ENCODE peak calls at places on chromosomes 11 and 22, in seven cellular contexts. One of them, this sample, is unnamed.

GRCh38 chr22:41308544-41308947 is 7.2 kb downstream of the ZC3H7B start:
- DNase-seq in ovary: no peak
- DNase-seq in brain microvascular endothelial cell: no peak
- DNase-seq in H1: no peak
- DNase-seq in fibroblast of villous mesenchyme: peak
- DNase-seq in psoas muscle: peak
- DNase-seq in CD8-positive, alpha-beta T cell: no peak
- DNase-seq in this sample: no peak

GRCh38 chr11:126840201-126840886 is 160.2 kb downstream of the KIRREL3 start:
- DNase-seq in ovary: no peak
- DNase-seq in brain microvascular endothelial cell: peak
- DNase-seq in H1: no peak
- DNase-seq in fibroblast of villous mesenchyme: peak
- DNase-seq in psoas muscle: no peak
- DNase-seq in CD8-positive, alpha-beta T cell: no peak
- DNase-seq in this sample: no peak

GRCh38 chr11:95892892-95893570 is 30.9 kb downstream of the MTMR2 start:
- DNase-seq in ovary: no peak
- DNase-seq in brain microvascular endothelial cell: no peak
- DNase-seq in H1: no peak
- DNase-seq in fibroblast of villous mesenchyme: no peak
- DNase-seq in psoas muscle: no peak
- DNase-seq in CD8-positive, alpha-beta T cell: no peak
- DNase-seq in this sample: no peak

GRCh38 chr22:45678961-45679912 is 7.6 kb downstream of the ATXN10 start:
- DNase-seq in ovary: no peak
- DNase-seq in brain microvascular endothelial cell: peak
- DNase-seq in H1: no peak
- DNase-seq in fibroblast of villous mesenchyme: peak
- DNase-seq in psoas muscle: no peak
- DNase-seq in CD8-positive, alpha-beta T cell: no peak
- DNase-seq in this sample: no peak

GRCh38 chr11:14242198-14242597 is 116.8 kb downstream of the RRAS2 start:
- DNase-seq in ovary: no peak
- DNase-seq in brain microvascular endothelial cell: no peak
- DNase-seq in H1: no peak
- DNase-seq in fibroblast of villous mesenchyme: no peak
- DNase-seq in psoas muscle: no peak
- DNase-seq in CD8-positive, alpha-beta T cell: no peak
- DNase-seq in this sample: no peak

GRCh38 chr22:19579880-19580279 is 55.7 kb upstream of the CLDN5 start:
- DNase-seq in ovary: no peak
- DNase-seq in brain microvascular endothelial cell: no peak
- DNase-seq in H1: no peak
- DNase-seq in fibroblast of villous mesenchyme: no peak
- DNase-seq in psoas muscle: peak
- DNase-seq in CD8-positive, alpha-beta T cell: no peak
- DNase-seq in this sample: no peak

GRCh38 chr11:10302294-10302743 is 2.6 kb upstream of the ADM start:
- DNase-seq in ovary: no peak
- DNase-seq in brain microvascular endothelial cell: no peak
- DNase-seq in H1: no peak
- DNase-seq in fibroblast of villous mesenchyme: no peak
- DNase-seq in psoas muscle: no peak
- DNase-seq in CD8-positive, alpha-beta T cell: no peak
- DNase-seq in this sample: no peak

GRCh38 chr11:120581317-120581716 is 69.8 kb downstream of the GRIK4 start:
- DNase-seq in ovary: no peak
- DNase-seq in brain microvascular endothelial cell: no peak
- DNase-seq in H1: no peak
- DNase-seq in fibroblast of villous mesenchyme: peak
- DNase-seq in psoas muscle: no peak
- DNase-seq in CD8-positive, alpha-beta T cell: no peak
- DNase-seq in this sample: no peak

GRCh38 chr22:38700271-38700788 is 413 bp downstream of the JOSD1 start:
- DNase-seq in ovary: no peak
- DNase-seq in brain microvascular endothelial cell: no peak
- DNase-seq in H1: no peak
- DNase-seq in fibroblast of villous mesenchyme: peak
- DNase-seq in psoas muscle: peak
- DNase-seq in CD8-positive, alpha-beta T cell: no peak
- DNase-seq in this sample: no peak

GRCh38 chr11:103359221-103359620 is 250.0 kb downstream of the DYNC2H1 start:
- DNase-seq in ovary: no peak
- DNase-seq in brain microvascular endothelial cell: no peak
- DNase-seq in H1: no peak
- DNase-seq in fibroblast of villous mesenchyme: peak
- DNase-seq in psoas muscle: no peak
- DNase-seq in CD8-positive, alpha-beta T cell: no peak
- DNase-seq in this sample: no peak

GRCh38 chr22:48567213-48567975 is 1260.3 kb downstream of the BRD1 start:
- DNase-seq in ovary: no peak
- DNase-seq in brain microvascular endothelial cell: no peak
- DNase-seq in H1: no peak
- DNase-seq in fibroblast of villous mesenchyme: no peak
- DNase-seq in psoas muscle: peak
- DNase-seq in CD8-positive, alpha-beta T cell: no peak
- DNase-seq in this sample: no peak

GRCh38 chr11:130369713-130370112 is 55.0 kb upstream of the ZBTB44 start:
- DNase-seq in ovary: no peak
- DNase-seq in brain microvascular endothelial cell: no peak
- DNase-seq in H1: no peak
- DNase-seq in fibroblast of villous mesenchyme: no peak
- DNase-seq in psoas muscle: no peak
- DNase-seq in CD8-positive, alpha-beta T cell: no peak
- DNase-seq in this sample: no peak

GRCh38 chr11:129960216-129961214 is 42.1 kb downstream of the PRDM10 start:
- DNase-seq in ovary: no peak
- DNase-seq in brain microvascular endothelial cell: peak
- DNase-seq in H1: no peak
- DNase-seq in fibroblast of villous mesenchyme: peak
- DNase-seq in psoas muscle: no peak
- DNase-seq in CD8-positive, alpha-beta T cell: no peak
- DNase-seq in this sample: no peak

GRCh38 chr11:44766972-44767278 is 40.2 kb downstream of the TSPAN18 start:
- DNase-seq in ovary: no peak
- DNase-seq in brain microvascular endothelial cell: peak
- DNase-seq in H1: peak
- DNase-seq in fibroblast of villous mesenchyme: peak
- DNase-seq in psoas muscle: no peak
- DNase-seq in CD8-positive, alpha-beta T cell: no peak
- DNase-seq in this sample: no peak

GRCh38 chr11:18322818-18323570 is 627 bp downstream of the GTF2H1 start:
- DNase-seq in ovary: no peak
- DNase-seq in brain microvascular endothelial cell: no peak
- DNase-seq in H1: no peak
- DNase-seq in fibroblast of villous mesenchyme: no peak
- DNase-seq in psoas muscle: no peak
- DNase-seq in CD8-positive, alpha-beta T cell: no peak
- DNase-seq in this sample: no peak

GRCh38 chr11:18321991-18322711 is at the start of the genes GTF2H1 and HPS5:
- DNase-seq in ovary: peak
- DNase-seq in brain microvascular endothelial cell: peak
- DNase-seq in H1: peak
- DNase-seq in fibroblast of villous mesenchyme: peak
- DNase-seq in psoas muscle: peak
- DNase-seq in CD8-positive, alpha-beta T cell: peak
- DNase-seq in this sample: peak

GRCh38 chr11:18315893-18316292 is 6.0 kb downstream of the HPS5 start:
- DNase-seq in ovary: no peak
- DNase-seq in brain microvascular endothelial cell: no peak
- DNase-seq in H1: no peak
- DNase-seq in fibroblast of villous mesenchyme: no peak
- DNase-seq in psoas muscle: no peak
- DNase-seq in CD8-positive, alpha-beta T cell: no peak
- DNase-seq in this sample: no peak

GRCh38 chr11:18321622-18321990 is 334 bp downstream of the HPS5 start:
- DNase-seq in ovary: no peak
- DNase-seq in brain microvascular endothelial cell: no peak
- DNase-seq in H1: no peak
- DNase-seq in fibroblast of villous mesenchyme: peak
- DNase-seq in psoas muscle: no peak
- DNase-seq in CD8-positive, alpha-beta T cell: no peak
- DNase-seq in this sample: no peak

GRCh38 chr11:18319914-18320313 is 2.0 kb downstream of the HPS5 start:
- DNase-seq in ovary: no peak
- DNase-seq in brain microvascular endothelial cell: no peak
- DNase-seq in H1: no peak
- DNase-seq in fibroblast of villous mesenchyme: no peak
- DNase-seq in psoas muscle: no peak
- DNase-seq in CD8-positive, alpha-beta T cell: no peak
- DNase-seq in this sample: no peak
- H3K4me3 ChIP-seq in ovary: no peak
- H3K4me3 ChIP-seq in brain microvascular endothelial cell: no peak
- H3K4me3 ChIP-seq in H1: no peak
- H3K4me3 ChIP-seq in fibroblast of villous mesenchyme: no peak
- H3K4me3 ChIP-seq in psoas muscle: no peak
- H3K4me3 ChIP-seq in CD8-positive, alpha-beta T cell: no peak
- H3K4me3 ChIP-seq in this sample: no peak

GRCh38 chr11:72432347-72433287 is 1.7 kb downstream of the CLPB start:
- DNase-seq in ovary: no peak
- DNase-seq in brain microvascular endothelial cell: no peak
- DNase-seq in H1: no peak
- DNase-seq in fibroblast of villous mesenchyme: no peak
- DNase-seq in psoas muscle: no peak
- DNase-seq in CD8-positive, alpha-beta T cell: no peak
- DNase-seq in this sample: no peak

GRCh38 chr11:72431846-72432245 is 2.5 kb downstream of the CLPB start:
- DNase-seq in ovary: no peak
- DNase-seq in brain microvascular endothelial cell: no peak
- DNase-seq in H1: no peak
- DNase-seq in fibroblast of villous mesenchyme: no peak
- DNase-seq in psoas muscle: no peak
- DNase-seq in CD8-positive, alpha-beta T cell: no peak
- DNase-seq in this sample: no peak

GRCh38 chr11:72433455-72434061 is 773 bp downstream of the CLPB start:
- DNase-seq in ovary: no peak
- DNase-seq in brain microvascular endothelial cell: no peak
- DNase-seq in H1: no peak
- DNase-seq in fibroblast of villous mesenchyme: no peak
- DNase-seq in psoas muscle: peak
- DNase-seq in CD8-positive, alpha-beta T cell: no peak
- DNase-seq in this sample: no peak

GRCh38 chr11:72429626-72430025 is 4.7 kb downstream of the CLPB start:
- DNase-seq in ovary: no peak
- DNase-seq in brain microvascular endothelial cell: no peak
- DNase-seq in H1: no peak
- DNase-seq in fibroblast of villous mesenchyme: no peak
- DNase-seq in psoas muscle: no peak
- DNase-seq in CD8-positive, alpha-beta T cell: no peak
- DNase-seq in this sample: no peak

DNA sequence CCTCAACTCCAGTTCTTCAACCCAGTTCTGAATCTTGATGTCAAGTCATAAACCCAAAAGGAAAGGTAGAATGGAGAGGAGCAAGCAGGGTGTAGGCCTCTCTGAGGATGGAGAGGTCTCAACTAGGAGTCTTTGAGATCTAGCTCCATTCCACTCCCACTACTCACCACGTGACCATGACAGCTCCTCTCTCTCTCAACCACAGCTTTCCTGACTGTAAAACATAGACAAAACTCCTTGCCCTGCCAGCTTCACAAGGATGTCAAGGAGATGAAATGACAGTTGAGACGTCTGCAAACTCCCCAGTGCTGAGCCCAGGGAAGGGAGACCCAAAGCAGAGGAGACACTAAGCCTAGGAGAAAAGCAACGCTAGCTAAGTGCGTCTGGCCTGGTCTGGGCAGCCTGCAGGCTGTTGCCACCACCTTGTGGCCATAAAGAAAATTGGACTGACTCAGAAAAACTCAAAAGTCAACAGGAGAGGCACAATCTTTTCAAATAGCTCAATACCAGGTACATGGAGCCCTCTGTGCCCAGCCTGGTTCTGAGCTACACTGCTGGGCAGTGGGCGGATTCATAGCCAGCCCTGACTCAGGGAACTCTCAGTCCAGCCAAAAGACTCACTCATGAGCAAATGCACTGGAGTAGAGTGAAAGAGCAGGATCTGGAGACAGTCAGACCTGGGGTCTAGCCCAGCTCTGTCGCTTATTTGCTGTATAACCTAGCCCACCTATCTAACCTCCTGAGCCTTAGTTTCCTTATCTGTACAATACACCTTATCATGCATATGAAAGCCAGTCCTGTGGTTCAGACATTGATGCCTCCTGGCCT is 3.4 kb downstream of the CLPB start:
- DNase-seq in ovary: no peak
- DNase-seq in brain microvascular endothelial cell: peak
- DNase-seq in H1: no peak
- DNase-seq in fibroblast of villous mesenchyme: peak
- DNase-seq in psoas muscle: no peak
- DNase-seq in CD8-positive, alpha-beta T cell: no peak
- DNase-seq in this sample: peak
- TF ChIP-seq CTCF in ovary: peak
- TF ChIP-seq CTCF in brain microvascular endothelial cell: peak
- TF ChIP-seq CTCF in H1: peak
- TF ChIP-seq CTCF in fibroblast of villous mesenchyme: peak
- TF ChIP-seq CTCF in psoas muscle: peak
- TF ChIP-seq CTCF in CD8-positive, alpha-beta T cell: peak
- TF ChIP-seq CTCF in this sample: peak

GRCh38 chr11:8717876-8718753 is 35.5 kb downstream of the RPL27A start:
- DNase-seq in ovary: peak
- DNase-seq in brain microvascular endothelial cell: peak
- DNase-seq in H1: no peak
- DNase-seq in fibroblast of villous mesenchyme: peak
- DNase-seq in psoas muscle: peak
- DNase-seq in CD8-positive, alpha-beta T cell: no peak
- DNase-seq in this sample: peak
- H3K4me3 ChIP-seq in ovary: no peak
- H3K4me3 ChIP-seq in brain microvascular endothelial cell: peak
- H3K4me3 ChIP-seq in H1: no peak
- H3K4me3 ChIP-seq in fibroblast of villous mesenchyme: peak
- H3K4me3 ChIP-seq in psoas muscle: no peak
- H3K4me3 ChIP-seq in CD8-positive, alpha-beta T cell: no peak
- H3K4me3 ChIP-seq in this sample: no peak

DNA sequence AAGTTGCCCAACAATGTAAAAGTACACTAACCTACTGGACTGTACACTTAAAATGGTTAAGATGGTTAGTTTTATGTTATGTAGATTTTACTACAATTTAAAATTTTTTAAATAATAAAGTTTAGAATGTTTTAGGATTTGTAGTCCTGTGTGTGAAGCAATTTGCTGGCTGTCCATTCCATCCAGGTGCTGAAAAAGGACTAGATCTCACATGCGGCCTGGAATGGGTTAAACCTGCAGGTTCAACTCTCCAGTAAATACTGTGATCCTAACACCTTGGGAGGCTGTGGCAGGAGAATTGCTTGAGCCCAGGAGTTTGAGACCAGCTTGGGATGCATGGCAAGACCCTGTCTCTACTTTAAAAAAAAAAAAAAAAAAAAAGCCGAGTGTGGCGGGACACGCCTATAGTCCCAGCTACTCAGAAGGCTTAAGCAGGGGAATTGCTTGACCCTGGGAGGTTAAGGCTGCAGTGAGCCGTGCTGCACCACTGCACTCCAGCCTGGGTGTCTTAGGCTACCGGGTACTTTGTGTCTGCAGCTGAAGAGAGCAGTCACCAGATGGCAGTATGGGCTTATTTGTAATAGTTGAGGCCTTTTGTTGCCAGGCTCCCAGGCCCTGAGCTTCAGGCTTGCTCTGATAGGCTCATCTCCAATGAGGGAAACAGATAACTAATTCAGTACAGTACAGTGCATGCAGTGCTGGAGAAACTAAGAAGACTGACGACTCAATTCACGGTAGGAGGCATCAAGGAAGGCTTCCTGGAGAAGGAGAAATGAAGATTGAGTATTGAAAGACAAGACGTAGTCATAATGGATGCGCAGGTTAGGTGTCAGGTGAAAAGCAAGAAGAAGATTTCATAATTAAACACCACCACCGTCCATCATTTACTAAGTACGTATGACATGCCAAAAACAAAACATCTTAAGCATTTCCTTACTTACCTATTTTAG is 64.7 kb upstream of the ASPHD2 start:
- DNase-seq in ovary: no peak
- DNase-seq in brain microvascular endothelial cell: peak
- DNase-seq in H1: peak
- DNase-seq in fibroblast of villous mesenchyme: peak
- DNase-seq in psoas muscle: peak
- DNase-seq in CD8-positive, alpha-beta T cell: peak
- DNase-seq in this sample: peak
- TF ChIP-seq CTCF in ovary: no peak
- TF ChIP-seq CTCF in brain microvascular endothelial cell: peak
- TF ChIP-seq CTCF in H1: peak
- TF ChIP-seq CTCF in fibroblast of villous mesenchyme: peak
- TF ChIP-seq CTCF in psoas muscle: peak
- TF ChIP-seq CTCF in CD8-positive, alpha-beta T cell: peak
- TF ChIP-seq CTCF in this sample: peak

This sample was measured in prostate gland.